ENCODE peak calls at places on chromosomes 1 and 21, in four cellular contexts. One of them, this sample, is unnamed.

GRCh38 chr1:21638531-21639341 is 30.4 kb downstream of the RAP1GAP start:
- DNase-seq in HAP-1: no peak
- DNase-seq in uterus: no peak
- DNase-seq in left ventricle myocardium inferior: peak; percentile 22
- DNase-seq in this sample: no peak

GRCh38 chr1:188594542-188595235 is 1765.9 kb downstream of the PLA2G4A start:
- DNase-seq in HAP-1: no peak
- DNase-seq in uterus: no peak
- DNase-seq in left ventricle myocardium inferior: no peak
- DNase-seq in this sample: no peak

GRCh38 chr1:17998889-17999288 is 108.7 kb upstream of the IGSF21 start:
- DNase-seq in HAP-1: peak; percentile 5
- DNase-seq in uterus: no peak
- DNase-seq in left ventricle myocardium inferior: no peak
- DNase-seq in this sample: no peak

GRCh38 chr1:3026581-3027511 is 5.6 kb downstream of the ACTRT2 start:
- DNase-seq in HAP-1: no peak
- DNase-seq in uterus: no peak
- DNase-seq in left ventricle myocardium inferior: peak; percentile 9
- DNase-seq in this sample: no peak

GRCh38 chr1:227903614-227904501 is 43.9 kb downstream of the WNT9A start:
- DNase-seq in HAP-1: no peak
- DNase-seq in uterus: no peak
- DNase-seq in left ventricle myocardium inferior: no peak
- DNase-seq in this sample: no peak

GRCh38 chr1:154877370-154877974 is 7.4 kb upstream of the KCNN3 start:
- DNase-seq in HAP-1: no peak
- DNase-seq in uterus: no peak
- DNase-seq in left ventricle myocardium inferior: no peak
- DNase-seq in this sample: peak; percentile 19

GRCh38 chr1:224211262-224211962 is 28.4 kb downstream of the DEGS1 start:
- DNase-seq in HAP-1: no peak
- DNase-seq in uterus: peak; percentile 39
- DNase-seq in left ventricle myocardium inferior: no peak
- DNase-seq in this sample: no peak

GRCh38 chr1:84776639-84777038 is 86.4 kb upstream of the SSX2IP start:
- DNase-seq in HAP-1: no peak
- DNase-seq in uterus: no peak
- DNase-seq in left ventricle myocardium inferior: no peak
- DNase-seq in this sample: no peak

GRCh38 chr1:229130028-229130668 is 140.8 kb upstream of the RAB4A start:
- DNase-seq in HAP-1: no peak
- DNase-seq in uterus: no peak
- DNase-seq in left ventricle myocardium inferior: no peak
- DNase-seq in this sample: no peak

DNA sequence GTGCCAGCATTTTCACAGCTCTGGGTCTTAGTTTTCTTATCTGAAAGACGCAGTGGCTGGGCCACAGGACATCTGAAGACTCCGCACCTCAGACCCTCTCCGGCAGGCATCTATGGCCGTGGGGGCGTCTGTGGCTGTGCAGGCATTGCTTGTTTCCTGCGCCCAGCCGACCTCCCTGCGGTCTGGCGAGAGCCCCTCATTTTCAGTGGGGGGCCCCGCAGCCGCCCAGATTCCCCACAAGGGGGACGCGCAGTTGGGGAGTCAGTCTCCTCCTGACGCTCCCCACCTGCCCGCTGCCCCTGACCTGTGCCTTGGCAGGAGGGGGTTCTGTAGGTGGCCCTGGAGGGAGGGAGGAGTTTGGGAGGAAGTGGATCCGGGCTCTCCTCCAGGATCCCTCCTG is 3.5 kb upstream of the TFF1 start:
- DNase-seq in HAP-1: no peak
- DNase-seq in uterus: no peak
- DNase-seq in left ventricle myocardium inferior: no peak
- DNase-seq in this sample: no peak
- H3K4me1 ChIP-seq in HAP-1: no peaks in the 10 kb centered on the region
- H3K4me1 ChIP-seq in uterus: no peaks in the 10 kb centered on the region
- H3K4me1 ChIP-seq in left ventricle myocardium inferior: no peaks in the 10 kb centered on the region
- H3K4me1 ChIP-seq in this sample: no peaks in the 10 kb centered on the region

GRCh38 chr1:90728656-90729257 is 11.7 kb upstream of the BARHL2 start:
- DNase-seq in HAP-1: no peak
- DNase-seq in uterus: no peak
- DNase-seq in left ventricle myocardium inferior: no peak
- DNase-seq in this sample: no peak
- H3K27me3 ChIP-seq in HAP-1: peaks cover 19% of the 10 kb centered on the region
- H3K27me3 ChIP-seq in uterus: peaks cover 19% of the 10 kb centered on the region
- H3K27me3 ChIP-seq in left ventricle myocardium inferior: peaks cover 100% of the 10 kb centered on the region
- H3K27me3 ChIP-seq in this sample: peaks cover 14% of the 10 kb centered on the region

DNA sequence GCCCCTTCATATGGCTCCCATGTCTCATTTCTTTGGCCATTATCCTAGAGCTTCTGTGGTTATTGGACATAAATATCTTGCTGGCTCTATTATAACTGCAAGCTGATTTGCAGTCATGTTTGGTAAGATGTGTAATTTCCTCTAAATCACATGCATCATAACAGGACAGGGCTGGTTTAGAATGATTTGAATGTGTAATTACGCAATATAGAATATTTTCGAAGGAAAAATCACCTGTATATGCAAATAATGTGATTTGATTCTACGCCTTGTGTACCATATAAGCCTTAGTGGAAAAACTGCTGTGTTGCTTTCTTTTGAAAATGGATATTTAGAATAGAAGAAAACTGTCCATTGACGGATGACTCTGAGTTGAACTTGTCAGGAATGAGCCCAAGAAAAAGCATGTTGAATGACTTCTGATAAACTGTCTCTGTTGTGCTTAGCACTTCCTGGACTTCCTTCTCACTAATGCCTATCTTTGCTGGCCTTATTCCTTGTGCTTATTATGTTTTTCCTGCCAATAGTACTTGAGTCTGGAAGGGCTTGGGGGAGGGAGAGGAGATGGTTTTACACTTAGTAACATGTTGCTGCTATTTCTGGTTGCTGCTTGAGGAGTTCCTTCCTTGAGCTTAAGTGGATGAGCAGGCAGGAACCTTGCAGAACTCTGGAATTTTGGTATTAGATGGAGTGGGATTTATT is 6.5 kb downstream of the CACHD1 start:
- DNase-seq in HAP-1: no peak
- DNase-seq in uterus: peak; percentile 48
- DNase-seq in left ventricle myocardium inferior: no peak
- DNase-seq in this sample: no peak
- H3K4me1 ChIP-seq in HAP-1: peaks cover 17% of the 10 kb centered on the region
- H3K4me1 ChIP-seq in uterus: peaks cover 4% of the 10 kb centered on the region
- H3K4me1 ChIP-seq in left ventricle myocardium inferior: peaks cover 84% of the 10 kb centered on the region
- H3K4me1 ChIP-seq in this sample: no peaks in the 10 kb centered on the region

DNA sequence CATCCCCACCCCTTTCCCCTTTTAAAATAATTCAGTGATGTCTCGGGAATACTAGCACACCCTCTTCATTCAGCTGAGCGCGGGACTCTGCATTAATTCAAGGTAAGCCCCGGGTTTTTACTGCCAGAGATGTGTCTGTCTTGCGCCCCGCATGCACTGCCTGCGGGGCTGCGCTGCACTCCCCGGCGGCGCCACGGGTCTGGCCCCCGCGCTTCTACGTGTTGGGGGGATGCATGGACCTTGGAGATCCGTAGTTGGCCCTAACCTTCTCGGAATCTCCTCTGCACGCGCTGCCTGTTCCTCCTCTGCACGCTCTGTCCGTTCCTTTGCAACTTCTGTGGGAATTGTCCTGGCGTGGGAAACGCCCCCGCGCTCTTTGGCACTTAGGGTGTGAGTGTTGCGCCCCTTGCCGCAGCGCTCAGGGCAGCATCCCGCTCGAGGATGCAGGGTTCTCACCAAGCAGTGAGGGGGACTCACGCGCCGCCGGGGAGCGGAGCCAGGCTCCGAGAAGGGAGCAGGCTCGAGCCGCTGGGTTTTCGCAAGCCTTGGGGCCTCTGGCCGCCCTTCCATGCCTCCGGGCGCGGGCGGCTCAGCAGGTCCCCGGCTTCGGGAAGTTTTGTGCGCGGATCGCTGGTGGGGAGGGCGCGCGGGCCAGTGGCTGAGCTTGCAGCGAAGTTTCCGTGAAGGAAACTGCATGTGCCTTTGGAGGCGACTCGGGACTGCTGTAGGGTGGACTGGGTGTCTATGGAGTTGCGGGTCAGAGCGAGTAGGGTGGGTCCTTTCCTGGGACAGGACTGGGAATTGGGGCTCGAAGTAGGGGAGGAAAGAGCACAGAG is 165.1 kb upstream of the CACNA1E start:
- DNase-seq in HAP-1: no peak
- DNase-seq in uterus: no peak
- DNase-seq in left ventricle myocardium inferior: no peak
- DNase-seq in this sample: no peak
- H3K27me3 ChIP-seq in HAP-1: peaks cover 47% of the 10 kb centered on the region
- H3K27me3 ChIP-seq in uterus: no peaks in the 10 kb centered on the region
- H3K27me3 ChIP-seq in left ventricle myocardium inferior: peaks cover 97% of the 10 kb centered on the region
- H3K27me3 ChIP-seq in this sample: no peaks in the 10 kb centered on the region

GRCh38 chr1:201403359-201403758 is 4.2 kb upstream of the LAD1 start:
- DNase-seq in HAP-1: no peak
- DNase-seq in uterus: no peak
- DNase-seq in left ventricle myocardium inferior: no peak
- DNase-seq in this sample: no peak
- H3K4me1 ChIP-seq in HAP-1: no peaks in the 10 kb centered on the region
- H3K4me1 ChIP-seq in uterus: no peaks in the 10 kb centered on the region
- H3K4me1 ChIP-seq in left ventricle myocardium inferior: peaks cover 53% of the 10 kb centered on the region
- H3K4me1 ChIP-seq in this sample: no peaks in the 10 kb centered on the region

GRCh38 chr1:111747282-111747734 is 8.1 kb upstream of the INKA2 start:
- DNase-seq in HAP-1: peak; percentile 52
- DNase-seq in uterus: peak; percentile 56
- DNase-seq in left ventricle myocardium inferior: no peak
- DNase-seq in this sample: peak; percentile 66
- H3K27me3 ChIP-seq in HAP-1: no peaks in the 10 kb centered on the region
- H3K27me3 ChIP-seq in uterus: no peaks in the 10 kb centered on the region
- H3K27me3 ChIP-seq in left ventricle myocardium inferior: no peaks in the 10 kb centered on the region
- H3K27me3 ChIP-seq in this sample: no peaks in the 10 kb centered on the region

DNA sequence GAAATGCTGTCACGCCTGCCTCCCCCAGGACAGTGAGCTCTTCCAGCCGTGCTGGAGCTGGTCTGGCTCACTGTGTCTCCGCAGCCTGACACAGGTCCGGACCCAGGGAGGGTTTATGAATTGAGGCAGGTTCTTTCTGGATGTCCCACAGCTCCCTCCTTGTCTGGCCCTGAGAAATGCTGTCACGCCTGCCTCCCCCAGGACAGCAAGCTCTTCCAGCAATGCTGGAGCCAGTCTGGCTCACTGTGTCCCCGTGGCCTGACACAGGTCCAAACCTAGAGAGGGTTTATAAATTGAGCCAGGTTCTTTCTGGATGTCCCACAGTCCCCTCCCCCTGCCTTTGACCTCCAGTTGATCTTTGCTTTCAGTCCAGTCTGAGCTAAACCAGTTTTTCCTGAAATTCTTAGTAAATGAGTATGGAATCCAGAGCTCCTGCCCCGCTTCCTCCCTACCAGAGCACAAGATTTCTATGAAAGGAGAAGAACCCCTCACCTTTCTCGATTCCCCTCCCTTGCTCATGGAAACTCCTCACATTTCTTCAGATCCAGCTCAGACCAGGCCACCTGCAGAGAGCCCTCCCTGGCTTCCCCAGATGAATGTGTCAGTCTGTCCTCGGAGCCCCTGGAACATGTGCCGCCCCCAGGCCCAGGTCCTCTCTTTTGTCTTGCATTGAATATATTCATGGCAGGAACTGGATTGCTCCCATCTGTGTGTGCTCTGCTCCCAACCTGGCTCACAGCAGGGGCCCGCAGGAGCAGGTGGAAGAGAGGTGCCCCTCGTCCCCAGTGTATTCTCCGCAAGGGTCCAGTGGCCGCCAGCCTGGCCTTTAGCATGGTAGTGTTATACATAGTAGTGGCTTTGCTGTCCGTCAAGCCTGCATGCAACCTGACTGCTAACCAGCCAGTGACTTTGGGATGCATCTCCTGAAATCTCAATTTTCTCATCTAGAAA is 116.3 kb downstream of the EPHB2 start:
- DNase-seq in HAP-1: no peak
- DNase-seq in uterus: no peak
- DNase-seq in left ventricle myocardium inferior: peak; percentile 52
- DNase-seq in this sample: no peak
- H3K4me1 ChIP-seq in HAP-1: no peaks in the 10 kb centered on the region
- H3K4me1 ChIP-seq in uterus: no peaks in the 10 kb centered on the region
- H3K4me1 ChIP-seq in left ventricle myocardium inferior: peaks cover 35% of the 10 kb centered on the region
- H3K4me1 ChIP-seq in this sample: no peaks in the 10 kb centered on the region

GRCh38 chr21:35905973-35906357 is 154.4 kb downstream of the SETD4 start:
- DNase-seq in HAP-1: no peak
- DNase-seq in uterus: no peak
- DNase-seq in left ventricle myocardium inferior: no peak
- DNase-seq in this sample: no peak

GRCh38 chr21:35908311-35909078 is 151.8 kb downstream of the SETD4 start:
- DNase-seq in HAP-1: no peak
- DNase-seq in uterus: no peak
- DNase-seq in left ventricle myocardium inferior: no peak
- DNase-seq in this sample: no peak

GRCh38 chr21:35911412-35912191 is 148.7 kb downstream of the SETD4 start:
- DNase-seq in HAP-1: no peak
- DNase-seq in uterus: no peak
- DNase-seq in left ventricle myocardium inferior: no peak
- DNase-seq in this sample: no peak

GRCh38 chr21:35906587-35906986 is 153.7 kb downstream of the SETD4 start:
- DNase-seq in HAP-1: no peak
- DNase-seq in uterus: no peak
- DNase-seq in left ventricle myocardium inferior: no peak
- DNase-seq in this sample: no peak

GRCh38 chr21:35909456-35910178 is 150.7 kb downstream of the SETD4 start:
- DNase-seq in HAP-1: no peak
- DNase-seq in uterus: no peak
- DNase-seq in left ventricle myocardium inferior: no peak
- DNase-seq in this sample: no peak
- H3K27me3 ChIP-seq in HAP-1: no peaks in the 10 kb centered on the region
- H3K27me3 ChIP-seq in uterus: no peaks in the 10 kb centered on the region
- H3K27me3 ChIP-seq in left ventricle myocardium inferior: no peaks in the 10 kb centered on the region
- H3K27me3 ChIP-seq in this sample: no peaks in the 10 kb centered on the region

GRCh38 chr1:48775817-48776399 is 783 bp downstream of the BEND5 start:
- DNase-seq in HAP-1: no peak
- DNase-seq in uterus: no peak
- DNase-seq in left ventricle myocardium inferior: no peak
- DNase-seq in this sample: no peak
- H3K4me1 ChIP-seq in HAP-1: no peaks in the 10 kb centered on the region
- H3K4me1 ChIP-seq in uterus: no peaks in the 10 kb centered on the region
- H3K4me1 ChIP-seq in left ventricle myocardium inferior: peaks cover 29% of the 10 kb centered on the region
- H3K4me1 ChIP-seq in this sample: peaks cover 18% of the 10 kb centered on the region

GRCh38 chr1:46723901-46724300 is 5.0 kb upstream of the EFCAB14 start:
- DNase-seq in HAP-1: no peak
- DNase-seq in uterus: no peak
- DNase-seq in left ventricle myocardium inferior: no peak
- DNase-seq in this sample: no peak
- H3K27me3 ChIP-seq in HAP-1: no peaks in the 10 kb centered on the region
- H3K27me3 ChIP-seq in uterus: no peaks in the 10 kb centered on the region
- H3K27me3 ChIP-seq in left ventricle myocardium inferior: peaks cover 20% of the 10 kb centered on the region
- H3K27me3 ChIP-seq in this sample: no peaks in the 10 kb centered on the region